ENCODE peak calls at places on chromosomes 6 and 20, in nine cellular contexts. G, J, E, D, Q, L, T, H and Y are unnamed samples.

GRCh38 chr6:91860951-91861350 is 1274.1 kb upstream of the MAP3K7 start:
- DNase-seq in G (peak; percentile 69), J (no peak), E (no peak), D (no peak), Q (no peak), L (no peak), T (no peak), H (peak; percentile 58), Y (peak; percentile 74)

GRCh38 chr6:7542065-7542877 is 800 bp downstream of the DSP start:
- DNase-seq in G (peak; percentile 3), J (peak; percentile 86), E (peak; percentile 48), D (no peak), Q (peak; percentile 21), L (no peak), T (no peak), H (no peak), Y (no peak)

GRCh38 chr6:21061892-21062291 is 527.6 kb downstream of the CDKAL1 start:
- DNase-seq in G (no peak), J (no peak), E (no peak), D (no peak), Q (no peak), L (no peak), T (no peak), H (no peak), Y (no peak)

GRCh38 chr6:56730663-56731529 is 88.2 kb upstream of the DST start:
- DNase-seq in G (peak; percentile 83), J (no peak), E (peak; percentile 74), D (no peak), Q (no peak), L (peak; percentile 79), T (no peak), H (peak; percentile 82), Y (peak; percentile 68)

GRCh38 chr6:56803594-56803993 is 151.3 kb upstream of the BEND6 start:
- DNase-seq in G (peak; percentile 81), J (no peak), E (no peak), D (no peak), Q (no peak), L (peak; percentile 75), T (no peak), H (peak; percentile 30), Y (peak; percentile 69)

GRCh38 chr20:52083627-52084232 is 107.8 kb downstream of the ZFP64 start:
- DNase-seq in G (peak; percentile 74), J (no peak), E (peak; percentile 65), D (no peak), Q (peak; percentile 40), L (peak; percentile 74), T (no peak), H (peak; percentile 75), Y (peak; percentile 79)

GRCh38 chr6:83055366-83055964 is 10.2 kb downstream of the UBE3D start:
- DNase-seq in G (peak; percentile 56), J (no peak), E (peak; percentile 53), D (no peak), Q (no peak), L (peak; percentile 55), T (no peak), H (peak; percentile 47), Y (peak; percentile 56)

GRCh38 chr6:155890409-155890808 is 434.8 kb upstream of the NOX3 start:
- DNase-seq in G (no peak), J (no peak), E (no peak), D (no peak), Q (no peak), L (no peak), T (no peak), H (no peak), Y (no peak)

GRCh38 chr20:40991181-40991889 is 37.3 kb upstream of the TOP1 start:
- DNase-seq in G (no peak), J (peak; percentile 86), E (peak; percentile 44), D (peak; percentile 25), Q (no peak), L (no peak), T (no peak), H (no peak), Y (no peak)

GRCh38 chr6:111658445-111659154 is 52.9 kb upstream of the TRAF3IP2 start:
- DNase-seq in G (peak; percentile 38), J (no peak), E (no peak), D (no peak), Q (no peak), L (peak; percentile 68), T (no peak), H (peak; percentile 21), Y (peak; percentile 36)

GRCh38 chr20:4406627-4407026 is 315.1 kb upstream of the PRND start:
- DNase-seq in G (peak; percentile 50), J (no peak), E (peak; percentile 4), D (no peak), Q (no peak), L (peak; percentile 92), T (no peak), H (peak; percentile 88), Y (peak; percentile 79)

GRCh38 chr6:2542858-2543218 is 207.9 kb downstream of the MYLK4 start:
- DNase-seq in G (peak; percentile 88), J (no peak), E (peak; percentile 8), D (no peak), Q (no peak), L (peak; percentile 64), T (no peak), H (peak; percentile 89), Y (peak; percentile 94)

GRCh38 chr6:41958022-41958856 is 16.6 kb upstream of the CCND3 start:
- DNase-seq in G (no peak), J (no peak), E (no peak), D (no peak), Q (no peak), L (no peak), T (no peak), H (no peak), Y (no peak)

GRCh38 chr6:42185597-42185996 is 9.2 kb downstream of the GUCA1B start:
- DNase-seq in G (no peak), J (no peak), E (no peak), D (no peak), Q (no peak), L (no peak), T (no peak), H (no peak), Y (no peak)

GRCh38 chr20:2462484-2462883 is 8.1 kb downstream of the SNRPB start:
- DNase-seq in G (no peak), J (no peak), E (no peak), D (no peak), Q (no peak), L (no peak), T (no peak), H (no peak), Y (no peak)

GRCh38 chr6:142544199-142544838 is 242.5 kb downstream of the ADGRG6 start:
- DNase-seq in G (no peak), J (no peak), E (no peak), D (no peak), Q (no peak), L (no peak), T (no peak), H (no peak), Y (no peak)

GRCh38 chr6:151847064-151847463 is 39.6 kb downstream of the ESR1 start:
- DNase-seq in G (peak; percentile 54), J (no peak), E (peak; percentile 5), D (no peak), Q (no peak), L (peak; percentile 53), T (no peak), H (peak; percentile 4), Y (peak; percentile 60)

GRCh38 chr6:107704377-107705013 is 119.6 kb downstream of the SCML4 start:
- DNase-seq in G (peak; percentile 57), J (no peak), E (peak; percentile 48), D (no peak), Q (no peak), L (peak; percentile 74), T (no peak), H (peak; percentile 68), Y (peak; percentile 54)

DNA sequence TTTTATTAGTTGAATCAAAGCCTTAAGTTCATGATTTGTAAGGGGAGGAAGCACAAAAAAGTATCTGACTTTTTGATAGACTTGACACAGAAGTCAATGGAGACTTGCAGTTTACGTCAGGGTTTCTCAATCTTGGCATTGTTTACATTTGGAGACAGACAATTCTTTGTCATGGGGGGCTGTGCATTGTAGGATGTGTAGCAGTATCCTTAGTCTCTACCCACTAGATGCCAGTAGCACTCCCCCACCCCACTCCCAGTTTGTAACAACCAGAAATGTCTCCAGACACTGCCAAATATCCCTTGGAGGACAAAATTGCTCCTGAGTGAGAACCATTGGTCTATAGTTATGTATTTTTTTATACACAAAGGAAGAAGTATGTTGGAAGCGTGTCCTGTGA is 434.1 kb downstream of the RFPL4B start:
- DNase-seq in G (peak; percentile 40), J (no peak), E (no peak), D (no peak), Q (no peak), L (peak; percentile 33), T (no peak), H (peak; percentile 10), Y (peak; percentile 39)
- TF ChIP-seq CTCF in G (peak; percentile 42), J (no peak), E (no peak), D (no peak), Q (no peak), L (no peak), T (no peak), H (peak; percentile 21), Y (peak; percentile 25)

GRCh38 chr6:34447381-34447780 is 18.5 kb upstream of the PACSIN1 start:
- DNase-seq in G (no peak), J (no peak), E (no peak), D (no peak), Q (no peak), L (no peak), T (no peak), H (no peak), Y (no peak)
- H3K4me3 ChIP-seq in G (no peak overlapping the region), J (no peak overlapping the region), E (no peak overlapping the region), D (no peak overlapping the region), Q (no peak overlapping the region), L (no peak overlapping the region), T (no peak overlapping the region), H (no peak overlapping the region), Y (no peak overlapping the region)

GRCh38 chr6:84774174-84775158 is 10.1 kb upstream of the TBX18 start:
- DNase-seq in G (peak; percentile 66), J (peak; percentile 70), E (no peak), D (peak; percentile 61), Q (peak; percentile 57), L (peak; percentile 51), T (peak; percentile 87), H (no peak), Y (peak; percentile 37)

GRCh38 chr6:84777888-84778287 is 13.5 kb upstream of the TBX18 start:
- DNase-seq in G (peak; percentile 20), J (no peak), E (no peak), D (no peak), Q (no peak), L (peak; percentile 84), T (no peak), H (no peak), Y (no peak)

GRCh38 chr6:84776392-84776791 is 12.0 kb upstream of the TBX18 start:
- DNase-seq in G (no peak), J (no peak), E (no peak), D (no peak), Q (no peak), L (no peak), T (no peak), H (no peak), Y (no peak)

GRCh38 chr6:84779917-84780316 is 15.5 kb upstream of the TBX18 start:
- DNase-seq in G (no peak), J (no peak), E (no peak), D (no peak), Q (no peak), L (no peak), T (no peak), H (no peak), Y (no peak)

GRCh38 chr6:84779380-84779779 is 15.0 kb upstream of the TBX18 start:
- DNase-seq in G (no peak), J (no peak), E (no peak), D (no peak), Q (no peak), L (no peak), T (no peak), H (no peak), Y (no peak)
- TF ChIP-seq CTCF in G (peak; percentile 31), J (no peak), E (no peak), D (no peak), Q (no peak), L (peak; percentile 22), T (no peak), H (no peak), Y (peak; percentile 31)

GRCh38 chr6:19855510-19855909 is 18.3 kb downstream of the ID4 start:
- DNase-seq in G (no peak), J (no peak), E (no peak), D (no peak), Q (no peak), L (no peak), T (no peak), H (no peak), Y (no peak)
- H3K4me3 ChIP-seq in G (no peak overlapping the region), J (no peak overlapping the region), E (no peak overlapping the region), D (no peak overlapping the region), Q (no peak overlapping the region), L (no peak overlapping the region), T (no peak overlapping the region), H (no peak overlapping the region), Y (no peak overlapping the region)